ENCODE peak calls at places on chromosome 6, in six cellular contexts. Y is IMR-90; H is amniotic stem cell; N is CD8-positive, alpha-beta T cell; O is activated T-helper 1 cell treated with anti-CD3 and anti-CD28 coated beads, Interleukin-12 subunit alpha, Interleukin-12 subunit beta, Interleukin-2, Interleukin-4 antibody, amounts not matched to agents 30 ng/mL and 10 ng/mL and 1 ng/mL, durations not matched to agents 14 hours and 24 hours and 36 hours; T is HTR-8/SVneo. L is an unnamed sample.

GRCh38 chr6:4964675-4965336 is 39.0 kb downstream of the RPP40 start:
- DNase-seq in Y (no peak), H (no peak), N (no peak), O (no peak), T (no peak), L (no peak)

GRCh38 chr6:7974932-7975763 is 64.6 kb upstream of the TXNDC5 start:
- DNase-seq in Y (peak), H (no peak), N (no peak), O (no peak), T (peak), L (peak)

GRCh38 chr6:165662671-165663282 is at the start of gene PDE10A:
- DNase-seq in Y (peak), H (no peak), N (no peak), O (no peak), T (no peak), L (no peak)

GRCh38 chr6:43891072-43891870 is 121.3 kb downstream of the VEGFA start:
- DNase-seq in Y (no peak), H (no peak), N (no peak), O (no peak), T (no peak), L (no peak)

GRCh38 chr6:1491920-1492319 is 102.5 kb downstream of the FOXF2 start:
- DNase-seq in Y (no peak), H (no peak), N (no peak), O (no peak), T (no peak), L (no peak)

GRCh38 chr6:145557474-145557873 is 177.8 kb downstream of the EPM2A start:
- DNase-seq in Y (no peak), H (no peak), N (no peak), O (no peak), T (no peak), L (no peak)

GRCh38 chr6:130843575-130844320 is 16.5 kb downstream of the SMLR1 start:
- DNase-seq in Y (peak), H (peak), N (no peak), O (no peak), T (peak), L (peak)

GRCh38 chr6:33166811-33167210 is 25.5 kb downstream of the COL11A2 start:
- DNase-seq in Y (no peak), H (no peak), N (no peak), O (no peak), T (no peak), L (no peak)

GRCh38 chr6:152118678-152119077 is 311.2 kb downstream of the ESR1 start:
- DNase-seq in Y (no peak), H (no peak), N (no peak), O (no peak), T (no peak), L (no peak)

GRCh38 chr6:21506126-21506525 is 87.4 kb upstream of the SOX4 start:
- DNase-seq in Y (no peak), H (no peak), N (no peak), O (no peak), T (no peak), L (no peak)

GRCh38 chr6:168093071-168093505 is 14.1 kb upstream of the FRMD1 start:
- DNase-seq in Y (no peak), H (no peak), N (no peak), O (no peak), T (no peak), L (no peak)

GRCh38 chr6:26575494-26575939 is 21.2 kb upstream of the ABT1 start:
- DNase-seq in Y (peak), H (peak), N (no peak), O (no peak), T (no peak), L (peak)

GRCh38 chr6:11218827-11219826 is 13.3 kb downstream of the NEDD9 start:
- DNase-seq in Y (no peak), H (no peak), N (no peak), O (no peak), T (no peak), L (no peak)

GRCh38 chr6:166275714-166276166 is 32.5 kb downstream of the PRR18 start:
- DNase-seq in Y (peak), H (peak), N (peak), O (peak), T (peak), L (peak)

GRCh38 chr6:41675176-41675767 is 37.0 kb downstream of the MDFI start:
- DNase-seq in Y (no peak), H (no peak), N (no peak), O (no peak), T (no peak), L (no peak)

GRCh38 chr6:38533064-38533463 is 106.7 kb downstream of the BTBD9 start:
- DNase-seq in Y (no peak), H (no peak), N (no peak), O (no peak), T (no peak), L (no peak)

GRCh38 chr6:167849846-167850459 is 23.2 kb downstream of the AFDN start:
- DNase-seq in Y (no peak), H (no peak), N (no peak), O (no peak), T (peak), L (no peak)

GRCh38 chr6:170278743-170279094 is 12.2 kb downstream of the DLL1 start:
- DNase-seq in Y (no peak), H (no peak), N (no peak), O (no peak), T (no peak), L (no peak)

GRCh38 chr6:138386897-138387296 is 9.2 kb downstream of the SMIM28 start:
- DNase-seq in Y (no peak), H (no peak), N (no peak), O (no peak), T (no peak), L (no peak)

GRCh38 chr6:9761220-9761619 is 653.7 kb downstream of the TFAP2A start:
- DNase-seq in Y (peak), H (no peak), N (no peak), O (no peak), T (no peak), L (no peak)

GRCh38 chr6:12148317-12148801 is 136.2 kb downstream of the HIVEP1 start:
- DNase-seq in Y (peak), H (no peak), N (no peak), O (no peak), T (peak), L (peak)

GRCh38 chr6:37643851-37644672 is 53.6 kb downstream of the MDGA1 start:
- DNase-seq in Y (peak), H (no peak), N (peak), O (peak), T (no peak), L (no peak)

GRCh38 chr6:138099832-138100231 is 7.4 kb downstream of the PERP start:
- DNase-seq in Y (peak), H (no peak), N (no peak), O (no peak), T (no peak), L (peak)

GRCh38 chr6:2275207-2275891 is 29.9 kb upstream of the GMDS start:
- DNase-seq in Y (peak), H (peak), N (no peak), O (no peak), T (peak), L (peak)

GRCh38 chr6:155078331-155078745 is 83.2 kb downstream of the TIAM2 start:
- DNase-seq in Y (no peak), H (no peak), N (no peak), O (no peak), T (no peak), L (no peak)

GRCh38 chr6:106512048-106512957 is 117.0 kb downstream of the RTN4IP1 start:
- DNase-seq in Y (no peak), H (no peak), N (peak), O (peak), T (no peak), L (no peak)

GRCh38 chr6:136989591-136990578 is 54.9 kb downstream of the IL20RA start:
- DNase-seq in Y (no peak), H (no peak), N (no peak), O (no peak), T (peak), L (no peak)

GRCh38 chr6:41687501-41688175 is 47.8 kb downstream of the TFEB start:
- DNase-seq in Y (no peak), H (no peak), N (no peak), O (no peak), T (no peak), L (no peak)

GRCh38 chr6:42378125-42378524 is 73.6 kb downstream of the TRERF1 start:
- DNase-seq in Y (no peak), H (no peak), N (no peak), O (peak), T (no peak), L (no peak)

GRCh38 chr6:43060755-43061633 is 1.6 kb downstream of the KLC4 start:
- DNase-seq in Y (no peak), H (no peak), N (no peak), O (no peak), T (no peak), L (no peak)

GRCh38 chr6:14857501-14857900 is 388.4 kb upstream of the JARID2 start:
- DNase-seq in Y (no peak), H (no peak), N (peak), O (peak), T (no peak), L (no peak)

GRCh38 chr6:36196049-36196879 is at the start of gene BRPF3:
- DNase-seq in Y (peak), H (peak), N (peak), O (peak), T (peak), L (peak)

L was measured in HFFc6.